ENCODE peak calls at places on chromosome 11, in seven cellular contexts. One of them, this sample, is unnamed.

GRCh38 chr11:34558673-34559072 is 45.1 kb upstream of the ELF5 start:
- DNase-seq in activated naive CD4-positive, alpha-beta T cell treated with anti-CD3 and anti-CD28 coated beads, Interleukin-2, amount 10 ng/mL, durations not matched to agents 7 days and 5 days: no peak
- DNase-seq in A549: no peak
- DNase-seq in testis: no peak
- DNase-seq in upper lobe of right lung: no peak
- DNase-seq in GM03348: no peak
- DNase-seq in uterus: no peak
- DNase-seq in this sample: no peak

GRCh38 chr11:61578819-61579218 is 2.1 kb downstream of the SYT7 start:
- DNase-seq in GM03348: no peak
- DNase-seq in testis: no peak
- DNase-seq in activated naive CD4-positive, alpha-beta T cell treated with anti-CD3 and anti-CD28 coated beads, Interleukin-2, amount 10 ng/mL, durations not matched to agents 7 days and 5 days: no peak
- DNase-seq in A549: no peak
- DNase-seq in uterus: no peak
- DNase-seq in upper lobe of right lung: no peak
- DNase-seq in this sample: no peak

GRCh38 chr11:112751763-112752162 is 209.5 kb upstream of the NCAM1 start:
- DNase-seq in upper lobe of right lung: no peak
- DNase-seq in activated naive CD4-positive, alpha-beta T cell treated with anti-CD3 and anti-CD28 coated beads, Interleukin-2, amount 10 ng/mL, durations not matched to agents 7 days and 5 days: no peak
- DNase-seq in uterus: no peak
- DNase-seq in GM03348: no peak
- DNase-seq in A549: no peak
- DNase-seq in testis: no peak
- DNase-seq in this sample: no peak

GRCh38 chr11:23318670-23319069 is 458.4 kb upstream of the CCDC179 start:
- DNase-seq in A549: no peak
- DNase-seq in upper lobe of right lung: no peak
- DNase-seq in GM03348: no peak
- DNase-seq in testis: no peak
- DNase-seq in uterus: no peak
- DNase-seq in activated naive CD4-positive, alpha-beta T cell treated with anti-CD3 and anti-CD28 coated beads, Interleukin-2, amount 10 ng/mL, durations not matched to agents 7 days and 5 days: no peak
- DNase-seq in this sample: no peak

GRCh38 chr11:31060880-31061279 is 308.7 kb downstream of the DCDC1 start:
- DNase-seq in testis: no peak
- DNase-seq in uterus: no peak
- DNase-seq in A549: peak; percentile 19
- DNase-seq in activated naive CD4-positive, alpha-beta T cell treated with anti-CD3 and anti-CD28 coated beads, Interleukin-2, amount 10 ng/mL, durations not matched to agents 7 days and 5 days: no peak
- DNase-seq in GM03348: no peak
- DNase-seq in upper lobe of right lung: no peak
- DNase-seq in this sample: no peak

GRCh38 chr11:414333-414857 is 404 bp downstream of the SIGIRR start:
- DNase-seq in uterus: no peak
- DNase-seq in testis: no peak
- DNase-seq in upper lobe of right lung: no peak
- DNase-seq in GM03348: no peak
- DNase-seq in A549: no peak
- DNase-seq in activated naive CD4-positive, alpha-beta T cell treated with anti-CD3 and anti-CD28 coated beads, Interleukin-2, amount 10 ng/mL, durations not matched to agents 7 days and 5 days: peak; percentile 48
- DNase-seq in this sample: no peak

GRCh38 chr11:26583550-26583949 is 11.5 kb upstream of the MUC15 start:
- DNase-seq in GM03348: no peak
- DNase-seq in testis: no peak
- DNase-seq in A549: peak; percentile 20
- DNase-seq in uterus: no peak
- DNase-seq in activated naive CD4-positive, alpha-beta T cell treated with anti-CD3 and anti-CD28 coated beads, Interleukin-2, amount 10 ng/mL, durations not matched to agents 7 days and 5 days: no peak
- DNase-seq in upper lobe of right lung: no peak
- DNase-seq in this sample: no peak

GRCh38 chr11:204587-205109 is 2.6 kb downstream of the BET1L start:
- DNase-seq in testis: peak; percentile 12
- DNase-seq in activated naive CD4-positive, alpha-beta T cell treated with anti-CD3 and anti-CD28 coated beads, Interleukin-2, amount 10 ng/mL, durations not matched to agents 7 days and 5 days: no peak
- DNase-seq in upper lobe of right lung: peak; percentile 55
- DNase-seq in GM03348: no peak
- DNase-seq in uterus: peak; percentile 12
- DNase-seq in A549: no peak
- DNase-seq in this sample: no peak

GRCh38 chr11:4704054-4704789 is at the start of gene MMP26:
- DNase-seq in A549: no peak
- DNase-seq in activated naive CD4-positive, alpha-beta T cell treated with anti-CD3 and anti-CD28 coated beads, Interleukin-2, amount 10 ng/mL, durations not matched to agents 7 days and 5 days: no peak
- DNase-seq in testis: no peak
- DNase-seq in uterus: no peak
- DNase-seq in upper lobe of right lung: no peak
- DNase-seq in GM03348: no peak
- DNase-seq in this sample: no peak

GRCh38 chr11:130451261-130452019 is 3.0 kb downstream of the ADAMTS15 start:
- DNase-seq in activated naive CD4-positive, alpha-beta T cell treated with anti-CD3 and anti-CD28 coated beads, Interleukin-2, amount 10 ng/mL, durations not matched to agents 7 days and 5 days: no peak
- DNase-seq in A549: no peak
- DNase-seq in upper lobe of right lung: no peak
- DNase-seq in testis: no peak
- DNase-seq in uterus: no peak
- DNase-seq in GM03348: no peak
- DNase-seq in this sample: peak; percentile 74

GRCh38 chr11:92451081-92451480 is 226.5 kb downstream of the FAT3 start:
- DNase-seq in uterus: no peak
- DNase-seq in testis: no peak
- DNase-seq in A549: no peak
- DNase-seq in GM03348: no peak
- DNase-seq in upper lobe of right lung: no peak
- DNase-seq in activated naive CD4-positive, alpha-beta T cell treated with anti-CD3 and anti-CD28 coated beads, Interleukin-2, amount 10 ng/mL, durations not matched to agents 7 days and 5 days: no peak
- DNase-seq in this sample: no peak

GRCh38 chr11:46674463-46675287 is 25.7 kb downstream of the ARHGAP1 start:
- DNase-seq in GM03348: peak; percentile 37
- DNase-seq in upper lobe of right lung: peak; percentile 64
- DNase-seq in A549: no peak
- DNase-seq in testis: no peak
- DNase-seq in uterus: no peak
- DNase-seq in activated naive CD4-positive, alpha-beta T cell treated with anti-CD3 and anti-CD28 coated beads, Interleukin-2, amount 10 ng/mL, durations not matched to agents 7 days and 5 days: peak; percentile 53
- DNase-seq in this sample: no peak

GRCh38 chr11:124394408-124394807 is 4.4 kb downstream of the OR8B3 start:
- DNase-seq in testis: no peak
- DNase-seq in GM03348: no peak
- DNase-seq in A549: peak; percentile 27
- DNase-seq in uterus: no peak
- DNase-seq in activated naive CD4-positive, alpha-beta T cell treated with anti-CD3 and anti-CD28 coated beads, Interleukin-2, amount 10 ng/mL, durations not matched to agents 7 days and 5 days: no peak
- DNase-seq in upper lobe of right lung: no peak
- DNase-seq in this sample: no peak

This sample was measured in heart left ventricle.